ENCODE peak calls at places on chromosome 21, in six cellular contexts. One of them, this sample, is unnamed.

GRCh38 chr21:41750051-41750450 is 16.8 kb downstream of the RIPK4 start:
- DNase-seq in CD4-positive, alpha-beta memory T cell: no peak
- DNase-seq in OCI-LY7: no peak
- DNase-seq in hepatocyte: no peak
- DNase-seq in right atrium auricular region: no peak
- DNase-seq in uterus: no peak
- DNase-seq in this sample: no peak

GRCh38 chr21:29125199-29125598 is 5.2 kb upstream of the MAP3K7CL start:
- DNase-seq in CD4-positive, alpha-beta memory T cell: no peak
- DNase-seq in OCI-LY7: peak; percentile 56
- DNase-seq in hepatocyte: no peak
- DNase-seq in right atrium auricular region: no peak
- DNase-seq in uterus: no peak
- DNase-seq in this sample: no peak

GRCh38 chr21:31108969-31109368 is 70.7 kb upstream of the KRTAP19-8 start:
- DNase-seq in CD4-positive, alpha-beta memory T cell: no peak
- DNase-seq in OCI-LY7: peak; percentile 36
- DNase-seq in hepatocyte: no peak
- DNase-seq in right atrium auricular region: no peak
- DNase-seq in uterus: no peak
- DNase-seq in this sample: no peak

GRCh38 chr21:20016431-20017005 is 981.7 kb upstream of the NCAM2 start:
- DNase-seq in CD4-positive, alpha-beta memory T cell: no peak
- DNase-seq in OCI-LY7: no peak
- DNase-seq in hepatocyte: no peak
- DNase-seq in right atrium auricular region: no peak
- DNase-seq in uterus: no peak
- DNase-seq in this sample: no peak

GRCh38 chr21:33655591-33656221 is 13.4 kb downstream of the ITSN1 start:
- DNase-seq in CD4-positive, alpha-beta memory T cell: no peak
- DNase-seq in OCI-LY7: no peak
- DNase-seq in hepatocyte: peak; percentile 87
- DNase-seq in right atrium auricular region: no peak
- DNase-seq in uterus: no peak
- DNase-seq in this sample: no peak

GRCh38 chr21:36135391-36136094 is 664 bp downstream of the CBR3 start:
- DNase-seq in CD4-positive, alpha-beta memory T cell: peak; percentile 50
- DNase-seq in OCI-LY7: peak; percentile 22
- DNase-seq in hepatocyte: peak; percentile 66
- DNase-seq in right atrium auricular region: peak; percentile 86
- DNase-seq in uterus: peak; percentile 69
- DNase-seq in this sample: no peak

GRCh38 chr21:42063578-42064521 is 7.3 kb upstream of the UMODL1 start:
- DNase-seq in CD4-positive, alpha-beta memory T cell: peak; percentile 63
- DNase-seq in OCI-LY7: peak; percentile 92
- DNase-seq in hepatocyte: no peak
- DNase-seq in right atrium auricular region: no peak
- DNase-seq in uterus: no peak
- DNase-seq in this sample: peak; percentile 53

GRCh38 chr21:29514652-29515247 is 216.0 kb downstream of the BACH1 start:
- DNase-seq in CD4-positive, alpha-beta memory T cell: no peak
- DNase-seq in OCI-LY7: no peak
- DNase-seq in hepatocyte: no peak
- DNase-seq in right atrium auricular region: no peak
- DNase-seq in uterus: no peak
- DNase-seq in this sample: no peak

GRCh38 chr21:38831526-38832467 is 26.1 kb downstream of the ETS2 start:
- DNase-seq in CD4-positive, alpha-beta memory T cell: peak; percentile 58
- DNase-seq in OCI-LY7: no peak
- DNase-seq in hepatocyte: peak; percentile 89
- DNase-seq in right atrium auricular region: peak; percentile 95
- DNase-seq in uterus: peak; percentile 95
- DNase-seq in this sample: no peak

GRCh38 chr21:15134711-15135110 is 69.9 kb upstream of the NRIP1 start:
- DNase-seq in CD4-positive, alpha-beta memory T cell: no peak
- DNase-seq in OCI-LY7: no peak
- DNase-seq in hepatocyte: no peak
- DNase-seq in right atrium auricular region: no peak
- DNase-seq in uterus: no peak
- DNase-seq in this sample: no peak

GRCh38 chr21:21624674-21625073 is 626.5 kb downstream of the NCAM2 start:
- DNase-seq in CD4-positive, alpha-beta memory T cell: no peak
- DNase-seq in OCI-LY7: no peak
- DNase-seq in hepatocyte: no peak
- DNase-seq in right atrium auricular region: no peak
- DNase-seq in uterus: no peak
- DNase-seq in this sample: no peak

GRCh38 chr21:32515869-32516268 is 69.5 kb downstream of the TCP10L start:
- DNase-seq in CD4-positive, alpha-beta memory T cell: no peak
- DNase-seq in OCI-LY7: no peak
- DNase-seq in hepatocyte: no peak
- DNase-seq in right atrium auricular region: no peak
- DNase-seq in uterus: no peak
- DNase-seq in this sample: no peak

GRCh38 chr21:25513810-25514209 is 93.5 kb downstream of the MRPL39 start:
- DNase-seq in CD4-positive, alpha-beta memory T cell: no peak
- DNase-seq in OCI-LY7: no peak
- DNase-seq in hepatocyte: no peak
- DNase-seq in right atrium auricular region: no peak
- DNase-seq in uterus: no peak
- DNase-seq in this sample: no peak

GRCh38 chr21:31253684-31254083 is 90.4 kb downstream of the TIAM1 start:
- DNase-seq in CD4-positive, alpha-beta memory T cell: no peak
- DNase-seq in OCI-LY7: no peak
- DNase-seq in hepatocyte: no peak
- DNase-seq in right atrium auricular region: no peak
- DNase-seq in uterus: no peak
- DNase-seq in this sample: no peak

GRCh38 chr21:30839304-30839703 is 9.7 kb upstream of the KRTAP7-1 start:
- DNase-seq in CD4-positive, alpha-beta memory T cell: peak; percentile 5
- DNase-seq in OCI-LY7: peak; percentile 7
- DNase-seq in hepatocyte: peak; percentile 78
- DNase-seq in right atrium auricular region: no peak
- DNase-seq in uterus: no peak
- DNase-seq in this sample: no peak

GRCh38 chr21:26809745-26810144 is 35.5 kb downstream of the ADAMTS1 start:
- DNase-seq in CD4-positive, alpha-beta memory T cell: no peak
- DNase-seq in OCI-LY7: no peak
- DNase-seq in hepatocyte: no peak
- DNase-seq in right atrium auricular region: no peak
- DNase-seq in uterus: no peak
- DNase-seq in this sample: no peak

GRCh38 chr21:33981341-33982101 is 65.9 kb upstream of the ATP5PO start:
- DNase-seq in CD4-positive, alpha-beta memory T cell: no peak
- DNase-seq in OCI-LY7: no peak
- DNase-seq in hepatocyte: no peak
- DNase-seq in right atrium auricular region: peak; percentile 66
- DNase-seq in uterus: no peak
- DNase-seq in this sample: no peak

GRCh38 chr21:25639922-25640670 is 1.0 kb downstream of the JAM2 start:
- DNase-seq in CD4-positive, alpha-beta memory T cell: no peak
- DNase-seq in OCI-LY7: peak; percentile 0
- DNase-seq in hepatocyte: peak; percentile 22
- DNase-seq in right atrium auricular region: no peak
- DNase-seq in uterus: peak; percentile 43
- DNase-seq in this sample: no peak

GRCh38 chr21:33403128-33403785 is at the start of gene IFNGR2:
- DNase-seq in CD4-positive, alpha-beta memory T cell: peak; percentile 47
- DNase-seq in OCI-LY7: peak; percentile 68
- DNase-seq in hepatocyte: peak; percentile 81
- DNase-seq in right atrium auricular region: no peak
- DNase-seq in uterus: no peak
- DNase-seq in this sample: peak; percentile 22

GRCh38 chr21:39834543-39834942 is 32.7 kb upstream of the PCP4 start:
- DNase-seq in CD4-positive, alpha-beta memory T cell: no peak
- DNase-seq in OCI-LY7: no peak
- DNase-seq in hepatocyte: no peak
- DNase-seq in right atrium auricular region: no peak
- DNase-seq in uterus: no peak
- DNase-seq in this sample: no peak

GRCh38 chr21:26412831-26413329 is 160.2 kb downstream of the CYYR1 start:
- DNase-seq in CD4-positive, alpha-beta memory T cell: no peak
- DNase-seq in OCI-LY7: no peak
- DNase-seq in hepatocyte: no peak
- DNase-seq in right atrium auricular region: no peak
- DNase-seq in uterus: no peak
- DNase-seq in this sample: no peak

GRCh38 chr21:34307991-34308532 is 55.7 kb upstream of the KCNE2 start:
- DNase-seq in CD4-positive, alpha-beta memory T cell: no peak
- DNase-seq in OCI-LY7: no peak
- DNase-seq in hepatocyte: no peak
- DNase-seq in right atrium auricular region: no peak
- DNase-seq in uterus: no peak
- DNase-seq in this sample: no peak

GRCh38 chr21:39373634-39374033 is 24.7 kb upstream of the HMGN1 start:
- DNase-seq in CD4-positive, alpha-beta memory T cell: peak; percentile 18
- DNase-seq in OCI-LY7: peak; percentile 79
- DNase-seq in hepatocyte: peak; percentile 69
- DNase-seq in right atrium auricular region: no peak
- DNase-seq in uterus: no peak
- DNase-seq in this sample: no peak

GRCh38 chr21:16578912-16579311 is 849.1 kb downstream of the USP25 start:
- DNase-seq in CD4-positive, alpha-beta memory T cell: no peak
- DNase-seq in OCI-LY7: no peak
- DNase-seq in hepatocyte: no peak
- DNase-seq in right atrium auricular region: no peak
- DNase-seq in uterus: no peak
- DNase-seq in this sample: no peak

GRCh38 chr21:26179501-26179900 is 8.9 kb upstream of the APP start:
- DNase-seq in CD4-positive, alpha-beta memory T cell: no peak
- DNase-seq in OCI-LY7: no peak
- DNase-seq in hepatocyte: no peak
- DNase-seq in right atrium auricular region: no peak
- DNase-seq in uterus: no peak
- DNase-seq in this sample: no peak

GRCh38 chr21:30714436-30714835 is 4.1 kb downstream of the KRTAP21-3 start:
- DNase-seq in CD4-positive, alpha-beta memory T cell: no peak
- DNase-seq in OCI-LY7: no peak
- DNase-seq in hepatocyte: no peak
- DNase-seq in right atrium auricular region: no peak
- DNase-seq in uterus: no peak
- DNase-seq in this sample: no peak

GRCh38 chr21:37817242-37817641 is 99.0 kb downstream of the KCNJ6 start:
- DNase-seq in CD4-positive, alpha-beta memory T cell: no peak
- DNase-seq in OCI-LY7: no peak
- DNase-seq in hepatocyte: no peak
- DNase-seq in right atrium auricular region: no peak
- DNase-seq in uterus: no peak
- DNase-seq in this sample: no peak
- H3K4me3 ChIP-seq in CD4-positive, alpha-beta memory T cell: no peak overlapping the region
- H3K4me3 ChIP-seq in OCI-LY7: no peak overlapping the region
- H3K4me3 ChIP-seq in hepatocyte: no peak overlapping the region
- H3K4me3 ChIP-seq in right atrium auricular region: no peak overlapping the region
- H3K4me3 ChIP-seq in uterus: no peak overlapping the region
- H3K4me3 ChIP-seq in this sample: no peak overlapping the region

GRCh38 chr21:44082648-44083436 is 24.4 kb upstream of the PWP2 start:
- DNase-seq in CD4-positive, alpha-beta memory T cell: no peak
- DNase-seq in OCI-LY7: no peak
- DNase-seq in hepatocyte: peak; percentile 63
- DNase-seq in right atrium auricular region: peak; percentile 50
- DNase-seq in uterus: no peak
- DNase-seq in this sample: no peak
- H3K36me3 ChIP-seq in CD4-positive, alpha-beta memory T cell: peaks cover 38% of the 10 kb centered on the region
- H3K36me3 ChIP-seq in OCI-LY7: peaks cover 87% of the 10 kb centered on the region
- H3K36me3 ChIP-seq in hepatocyte: no peaks in the 10 kb centered on the region
- H3K36me3 ChIP-seq in right atrium auricular region: peaks cover 72% of the 10 kb centered on the region
- H3K36me3 ChIP-seq in uterus: no peaks in the 10 kb centered on the region
- H3K36me3 ChIP-seq in this sample: peaks cover 18% of the 10 kb centered on the region

DNA sequence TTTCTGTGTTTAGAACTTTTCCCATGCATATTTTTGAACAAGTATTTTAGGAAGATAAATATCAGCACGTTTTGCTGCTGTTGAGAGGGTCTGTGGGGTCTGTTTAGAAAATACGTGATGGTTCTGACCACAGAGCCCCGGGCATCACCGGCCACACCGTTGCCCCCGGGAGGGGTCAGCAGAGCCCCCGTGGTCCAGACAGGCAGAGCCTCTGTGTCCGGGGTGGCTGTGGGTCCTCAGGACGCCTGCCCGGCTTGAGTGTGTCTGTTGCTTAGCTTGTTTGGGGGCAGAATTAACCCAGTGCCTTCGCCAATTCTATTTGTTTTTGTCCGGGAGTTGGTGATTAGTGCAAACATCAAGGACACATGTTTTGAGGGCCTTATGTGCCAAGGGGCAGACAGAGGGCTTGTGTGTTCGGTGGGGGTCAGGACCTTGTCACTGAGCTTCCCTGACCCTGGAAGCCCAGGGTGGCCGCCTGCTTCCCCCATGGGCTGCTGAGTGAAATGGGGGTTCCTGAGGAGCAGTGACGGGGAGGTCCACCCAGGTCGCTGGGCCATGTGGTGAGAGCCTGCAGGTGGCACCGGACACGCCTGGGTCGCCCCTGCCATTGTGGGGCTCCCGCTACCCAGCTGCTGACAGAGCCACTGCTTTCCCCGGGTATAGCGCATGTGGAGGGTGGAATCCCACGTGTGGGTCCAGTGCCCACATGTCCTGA is 122.2 kb downstream of the SIK1 start:
- DNase-seq in CD4-positive, alpha-beta memory T cell: no peak
- DNase-seq in OCI-LY7: no peak
- DNase-seq in hepatocyte: no peak
- DNase-seq in right atrium auricular region: no peak
- DNase-seq in uterus: no peak
- DNase-seq in this sample: no peak
- H3K4me1 ChIP-seq in CD4-positive, alpha-beta memory T cell: no peaks in the 10 kb centered on the region
- H3K4me1 ChIP-seq in OCI-LY7: peaks cover 20% of the 10 kb centered on the region
- H3K4me1 ChIP-seq in hepatocyte: peaks cover 15% of the 10 kb centered on the region
- H3K4me1 ChIP-seq in right atrium auricular region: no peaks in the 10 kb centered on the region
- H3K4me1 ChIP-seq in uterus: no peaks in the 10 kb centered on the region
- H3K4me1 ChIP-seq in this sample: no peaks in the 10 kb centered on the region

DNA sequence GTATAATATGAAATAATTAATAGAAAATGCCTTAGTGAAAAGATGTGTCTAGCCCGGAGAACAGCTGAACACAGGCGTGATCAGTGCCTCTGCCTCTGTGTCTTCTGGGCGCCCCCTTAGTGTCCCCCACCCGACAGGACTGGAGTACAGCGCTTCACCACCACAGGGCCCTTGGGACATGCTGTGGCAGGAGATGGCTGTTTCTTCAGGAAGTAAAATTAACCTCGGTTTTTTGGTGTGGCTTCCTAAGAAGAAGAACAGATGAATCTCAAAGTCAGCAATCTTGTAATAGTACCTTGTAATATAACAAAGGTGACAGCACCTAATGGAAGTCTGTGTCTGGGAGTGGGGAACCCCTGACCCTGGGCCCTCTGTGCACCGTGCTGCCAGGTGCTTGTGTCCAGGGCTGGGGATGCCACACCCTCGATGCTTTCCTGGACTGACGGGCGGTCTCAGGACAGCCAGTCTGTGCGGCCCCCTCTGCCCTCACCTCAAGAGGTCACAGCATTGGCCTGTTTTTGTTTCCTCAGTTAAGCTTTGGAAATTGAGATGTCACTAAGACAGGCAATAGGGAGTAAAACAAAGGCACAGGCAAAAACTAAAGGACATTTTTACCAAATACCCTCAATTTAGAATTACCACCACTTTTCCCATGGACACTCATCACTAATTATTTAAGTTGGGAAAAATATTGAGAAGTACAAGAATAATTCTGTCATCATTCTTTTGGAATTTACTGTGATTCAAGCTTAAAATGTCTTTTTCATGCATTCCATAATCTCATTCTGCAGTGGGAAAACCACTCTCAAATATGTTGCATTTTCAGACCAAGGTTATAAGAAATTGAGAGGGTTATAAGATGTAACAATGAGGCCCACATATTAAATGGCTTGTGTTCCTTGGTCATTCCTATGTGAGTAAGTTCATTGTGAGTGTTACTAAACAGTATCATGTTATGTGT is 79.3 kb downstream of the ADARB1 start:
- DNase-seq in CD4-positive, alpha-beta memory T cell: peak; percentile 21
- DNase-seq in OCI-LY7: peak; percentile 44
- DNase-seq in hepatocyte: no peak
- DNase-seq in right atrium auricular region: peak; percentile 49
- DNase-seq in uterus: no peak
- DNase-seq in this sample: peak; percentile 43
- H3K4me3 ChIP-seq in CD4-positive, alpha-beta memory T cell: no peak overlapping the region
- H3K4me3 ChIP-seq in OCI-LY7: peak overlapping the region; percentile 58
- H3K4me3 ChIP-seq in hepatocyte: no peak overlapping the region
- H3K4me3 ChIP-seq in right atrium auricular region: no peak overlapping the region
- H3K4me3 ChIP-seq in uterus: no peak overlapping the region
- H3K4me3 ChIP-seq in this sample: no peak overlapping the region